ENCODE peak calls at places on chromosome 4, in four cellular contexts. One of them, this sample, is unnamed.

GRCh38 chr4:5366421-5366820 is 315.1 kb downstream of the STK32B start:
- DNase-seq in IMR-90: peak; percentile 15
- DNase-seq in H9: no peak
- DNase-seq in mesendoderm: no peak
- DNase-seq in this sample: no peak

GRCh38 chr4:88219099-88219498 is 60.7 kb upstream of the ABCG2 start:
- DNase-seq in IMR-90: peak; percentile 56
- DNase-seq in H9: no peak
- DNase-seq in mesendoderm: peak; percentile 61
- DNase-seq in this sample: no peak

GRCh38 chr4:88283661-88284377 is 542 bp downstream of the PPM1K start:
- DNase-seq in IMR-90: peak; percentile 50
- DNase-seq in H9: peak; percentile 62
- DNase-seq in mesendoderm: peak; percentile 78
- DNase-seq in this sample: peak; percentile 70

GRCh38 chr4:3442959-3443749 is 1.4 kb downstream of the HGFAC start:
- DNase-seq in IMR-90: no peak
- DNase-seq in H9: peak; percentile 73
- DNase-seq in mesendoderm: peak; percentile 53
- DNase-seq in this sample: peak; percentile 93

GRCh38 chr4:139453041-139453370 is 915 bp upstream of the RAB33B start:
- DNase-seq in IMR-90: no peak
- DNase-seq in H9: no peak
- DNase-seq in mesendoderm: peak; percentile 94
- DNase-seq in this sample: no peak

GRCh38 chr4:147964519-147964918 is 232.6 kb downstream of the ARHGAP10 start:
- DNase-seq in IMR-90: peak; percentile 67
- DNase-seq in H9: no peak
- DNase-seq in mesendoderm: no peak
- DNase-seq in this sample: no peak

GRCh38 chr4:57172065-57172464 is 61.9 kb upstream of the IGFBP7 start:
- DNase-seq in IMR-90: no peak
- DNase-seq in H9: no peak
- DNase-seq in mesendoderm: no peak
- DNase-seq in this sample: no peak

GRCh38 chr4:167541286-167541685 is 307.0 kb upstream of the SPOCK3 start:
- DNase-seq in IMR-90: no peak
- DNase-seq in H9: no peak
- DNase-seq in mesendoderm: no peak
- DNase-seq in this sample: no peak

GRCh38 chr4:158065176-158065575 is 107.6 kb downstream of the GASK1B start:
- DNase-seq in IMR-90: no peak
- DNase-seq in H9: no peak
- DNase-seq in mesendoderm: peak; percentile 17
- DNase-seq in this sample: no peak

GRCh38 chr4:176034498-176034897 is 31.1 kb upstream of the WDR17 start:
- DNase-seq in IMR-90: peak; percentile 55
- DNase-seq in H9: no peak
- DNase-seq in mesendoderm: peak; percentile 56
- DNase-seq in this sample: no peak

GRCh38 chr4:109266236-109266635 is 36.2 kb downstream of the COL25A1 start:
- DNase-seq in IMR-90: no peak
- DNase-seq in H9: no peak
- DNase-seq in mesendoderm: no peak
- DNase-seq in this sample: no peak

GRCh38 chr4:35559559-35560365 is 684.6 kb downstream of the ARAP2 start:
- DNase-seq in IMR-90: no peak
- DNase-seq in H9: peak; percentile 31
- DNase-seq in mesendoderm: peak; percentile 47
- DNase-seq in this sample: no peak

GRCh38 chr4:24519649-24520048 is 64.7 kb downstream of the DHX15 start:
- DNase-seq in IMR-90: peak; percentile 47
- DNase-seq in H9: no peak
- DNase-seq in mesendoderm: peak; percentile 79
- DNase-seq in this sample: no peak

GRCh38 chr4:38565271-38566199 is 98.5 kb upstream of the KLF3 start:
- DNase-seq in IMR-90: peak; percentile 82
- DNase-seq in H9: no peak
- DNase-seq in mesendoderm: no peak
- DNase-seq in this sample: no peak

GRCh38 chr4:185357220-185357619 is 38.5 kb downstream of the LRP2BP start:
- DNase-seq in IMR-90: no peak
- DNase-seq in H9: no peak
- DNase-seq in mesendoderm: no peak
- DNase-seq in this sample: no peak

GRCh38 chr4:73669410-73670183 is 49.4 kb upstream of the RASSF6 start:
- DNase-seq in IMR-90: no peak
- DNase-seq in H9: no peak
- DNase-seq in mesendoderm: no peak
- DNase-seq in this sample: no peak

GRCh38 chr4:56055027-56055976 is 106.6 kb downstream of the CEP135 start:
- DNase-seq in IMR-90: no peak
- DNase-seq in H9: no peak
- DNase-seq in mesendoderm: peak; percentile 76
- DNase-seq in this sample: no peak

GRCh38 chr4:10608501-10609219 is 75.9 kb downstream of the CLNK start:
- DNase-seq in IMR-90: peak; percentile 18
- DNase-seq in H9: no peak
- DNase-seq in mesendoderm: no peak
- DNase-seq in this sample: no peak

GRCh38 chr4:33625762-33626161 is 2618.6 kb downstream of the ARAP2 start:
- DNase-seq in IMR-90: no peak
- DNase-seq in H9: no peak
- DNase-seq in mesendoderm: peak; percentile 55
- DNase-seq in this sample: no peak

GRCh38 chr4:113686950-113687718 is 74.4 kb downstream of the CAMK2D start:
- DNase-seq in IMR-90: peak; percentile 55
- DNase-seq in H9: no peak
- DNase-seq in mesendoderm: no peak
- DNase-seq in this sample: no peak

GRCh38 chr4:786861-787300 is 39.0 kb downstream of the CPLX1 start:
- DNase-seq in IMR-90: no peak
- DNase-seq in H9: no peak
- DNase-seq in mesendoderm: no peak
- DNase-seq in this sample: no peak

GRCh38 chr4:36509816-36510215 is 228.4 kb downstream of the DTHD1 start:
- DNase-seq in IMR-90: no peak
- DNase-seq in H9: no peak
- DNase-seq in mesendoderm: no peak
- DNase-seq in this sample: no peak

GRCh38 chr4:110394871-110395270 is 81.1 kb upstream of the ENPEP start:
- DNase-seq in IMR-90: no peak
- DNase-seq in H9: no peak
- DNase-seq in mesendoderm: no peak
- DNase-seq in this sample: no peak

GRCh38 chr4:168410681-168411080 is 69.6 kb downstream of the DDX60L start:
- DNase-seq in IMR-90: no peak
- DNase-seq in H9: no peak
- DNase-seq in mesendoderm: no peak
- DNase-seq in this sample: no peak

GRCh38 chr4:127174731-127175130 is 458.0 kb upstream of the INTU start:
- DNase-seq in IMR-90: no peak
- DNase-seq in H9: no peak
- DNase-seq in mesendoderm: no peak
- DNase-seq in this sample: no peak

GRCh38 chr4:169039271-169039954 is 29.4 kb upstream of the CBR4 start:
- DNase-seq in IMR-90: no peak
- DNase-seq in H9: no peak
- DNase-seq in mesendoderm: no peak
- DNase-seq in this sample: no peak

GRCh38 chr4:85565761-85566480 is 91.0 kb downstream of the ARHGAP24 start:
- DNase-seq in IMR-90: no peak
- DNase-seq in H9: no peak
- DNase-seq in mesendoderm: no peak
- DNase-seq in this sample: no peak

GRCh38 chr4:69823481-69824186 is 36.3 kb downstream of the SULT1E1 start:
- DNase-seq in IMR-90: peak; percentile 6
- DNase-seq in H9: peak; percentile 57
- DNase-seq in mesendoderm: peak; percentile 53
- DNase-seq in this sample: no peak

GRCh38 chr4:8278421-8279287 is 9.1 kb downstream of the HTRA3 start:
- DNase-seq in IMR-90: peak; percentile 93
- DNase-seq in H9: no peak
- DNase-seq in mesendoderm: no peak
- DNase-seq in this sample: no peak

GRCh38 chr4:48796191-48796926 is 16.3 kb upstream of the FRYL start:
- DNase-seq in IMR-90: no peak
- DNase-seq in H9: no peak
- DNase-seq in mesendoderm: peak; percentile 57
- DNase-seq in this sample: no peak
- H4K5ac ChIP-seq in IMR-90: no peak overlapping the region
- H4K5ac ChIP-seq in H9: no peak overlapping the region
- H4K5ac ChIP-seq in mesendoderm: no peak overlapping the region
- H4K5ac ChIP-seq in this sample: no peak overlapping the region

DNA sequence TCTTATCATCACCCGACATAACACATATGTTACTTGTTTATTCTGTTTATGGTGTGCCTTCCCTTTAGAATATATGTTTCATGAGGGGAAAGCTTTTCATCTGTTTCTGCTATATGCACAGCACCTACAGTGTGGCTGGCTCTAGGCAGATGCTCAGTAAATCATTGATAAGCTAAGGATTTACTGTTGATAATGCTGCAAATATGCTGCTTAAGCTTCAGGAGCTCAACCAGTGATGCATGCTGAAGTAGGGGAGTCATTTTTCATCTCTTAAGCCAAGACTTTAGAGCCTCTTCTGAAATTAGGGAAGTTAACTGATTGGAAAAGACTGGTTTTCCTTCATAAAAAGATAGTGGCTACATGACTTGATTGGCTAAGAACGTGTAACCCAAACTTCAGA is 16.4 kb downstream of the FAT4 start:
- DNase-seq in IMR-90: peak; percentile 13
- DNase-seq in H9: no peak
- DNase-seq in mesendoderm: no peak
- DNase-seq in this sample: no peak
- H4K5ac ChIP-seq in IMR-90: no peak overlapping the region
- H4K5ac ChIP-seq in H9: no peak overlapping the region
- H4K5ac ChIP-seq in mesendoderm: no peak overlapping the region
- H4K5ac ChIP-seq in this sample: no peak overlapping the region

GRCh38 chr4:63788271-63788670 is 621.0 kb downstream of the TECRL start:
- DNase-seq in IMR-90: no peak
- DNase-seq in H9: no peak
- DNase-seq in mesendoderm: no peak
- DNase-seq in this sample: no peak
- H4K5ac ChIP-seq in IMR-90: no peak overlapping the region
- H4K5ac ChIP-seq in H9: no peak overlapping the region
- H4K5ac ChIP-seq in mesendoderm: no peak overlapping the region
- H4K5ac ChIP-seq in this sample: no peak overlapping the region

GRCh38 chr4:72471816-72472215 is 97.2 kb downstream of the ADAMTS3 start:
- DNase-seq in IMR-90: no peak
- DNase-seq in H9: no peak
- DNase-seq in mesendoderm: peak; percentile 84
- DNase-seq in this sample: no peak
- H4K5ac ChIP-seq in IMR-90: no peak overlapping the region
- H4K5ac ChIP-seq in H9: no peak overlapping the region
- H4K5ac ChIP-seq in mesendoderm: no peak overlapping the region
- H4K5ac ChIP-seq in this sample: no peak overlapping the region